ENCODE peak calls at places on chromosomes 11 and 22, in four cellular contexts. One of them, this sample, is unnamed.

GRCh38 chr11:105202844-105203548 is 63.4 kb upstream of the CARD18 start:
- DNase-seq in retina: no peak
- DNase-seq in transverse colon: peak
- DNase-seq in hepatocyte: peak
- DNase-seq in this sample: no peak

GRCh38 chr22:40323681-40324083 is 22.6 kb upstream of the ADSL start:
- DNase-seq in retina: no peak
- DNase-seq in transverse colon: no peak
- DNase-seq in hepatocyte: peak
- DNase-seq in this sample: no peak

GRCh38 chr22:48198489-48199459 is 1436.3 kb downstream of the TBC1D22A start:
- DNase-seq in retina: no peak
- DNase-seq in transverse colon: no peak
- DNase-seq in hepatocyte: no peak
- DNase-seq in this sample: peak

GRCh38 chr11:2711161-2711560 is 11.4 kb upstream of the KCNQ1OT1 start:
- DNase-seq in retina: no peak
- DNase-seq in transverse colon: no peak
- DNase-seq in hepatocyte: no peak
- DNase-seq in this sample: no peak

GRCh38 chr11:2893021-2893528 is 7.5 kb upstream of the CDKN1C start:
- DNase-seq in retina: no peak
- DNase-seq in transverse colon: no peak
- DNase-seq in hepatocyte: no peak
- DNase-seq in this sample: no peak

GRCh38 chr22:37675930-37676571 is 615 bp downstream of the LGALS1 start:
- DNase-seq in retina: no peak
- DNase-seq in transverse colon: peak
- DNase-seq in hepatocyte: no peak
- DNase-seq in this sample: no peak

GRCh38 chr11:37378989-37379388 is 781.0 kb upstream of the RAG2 start:
- DNase-seq in retina: no peak
- DNase-seq in transverse colon: no peak
- DNase-seq in hepatocyte: no peak
- DNase-seq in this sample: no peak

GRCh38 chr11:28526406-28526751 is 418.2 kb downstream of the METTL15 start:
- DNase-seq in retina: no peak
- DNase-seq in transverse colon: no peak
- DNase-seq in hepatocyte: no peak
- DNase-seq in this sample: no peak

GRCh38 chr11:34830035-34830434 is 86.1 kb downstream of the APIP start:
- DNase-seq in retina: no peak
- DNase-seq in transverse colon: no peak
- DNase-seq in hepatocyte: no peak
- DNase-seq in this sample: no peak

GRCh38 chr11:115939104-115939503 is 434.9 kb upstream of the CADM1 start:
- DNase-seq in retina: no peak
- DNase-seq in transverse colon: no peak
- DNase-seq in hepatocyte: no peak
- DNase-seq in this sample: no peak

GRCh38 chr11:2446590-2447252 is 1.9 kb downstream of the KCNQ1 start:
- DNase-seq in retina: no peak
- DNase-seq in transverse colon: no peak
- DNase-seq in hepatocyte: no peak
- DNase-seq in this sample: no peak

GRCh38 chr11:134734894-134735293 is 322.9 kb upstream of the B3GAT1 start:
- DNase-seq in retina: no peak
- DNase-seq in transverse colon: no peak
- DNase-seq in hepatocyte: no peak
- DNase-seq in this sample: no peak

GRCh38 chr11:117189191-117189940 is 9.8 kb upstream of the TAGLN start:
- DNase-seq in retina: no peak
- DNase-seq in transverse colon: peak
- DNase-seq in hepatocyte: no peak
- DNase-seq in this sample: no peak

GRCh38 chr11:100918551-100919500 is 210.8 kb downstream of the PGR start:
- DNase-seq in retina: no peak
- DNase-seq in transverse colon: peak
- DNase-seq in hepatocyte: no peak
- DNase-seq in this sample: no peak

GRCh38 chr11:46846510-46846830 is 390 bp upstream of the CKAP5 start:
- DNase-seq in retina: no peak
- DNase-seq in transverse colon: no peak
- DNase-seq in hepatocyte: no peak
- DNase-seq in this sample: no peak

GRCh38 chr11:15539645-15540044 is 424.9 kb downstream of the INSC start:
- DNase-seq in retina: no peak
- DNase-seq in transverse colon: no peak
- DNase-seq in hepatocyte: no peak
- DNase-seq in this sample: no peak

GRCh38 chr11:19740586-19740985 is 27.9 kb downstream of the NAV2 start:
- DNase-seq in retina: no peak
- DNase-seq in transverse colon: no peak
- DNase-seq in hepatocyte: no peak
- DNase-seq in this sample: no peak

GRCh38 chr11:119975561-119976152 is 162.3 kb downstream of the TRIM29 start:
- DNase-seq in retina: peak
- DNase-seq in transverse colon: no peak
- DNase-seq in hepatocyte: no peak
- DNase-seq in this sample: no peak

GRCh38 chr11:27158763-27159679 is 118.4 kb downstream of the BBOX1 start:
- DNase-seq in retina: peak
- DNase-seq in transverse colon: peak
- DNase-seq in hepatocyte: peak
- DNase-seq in this sample: no peak

GRCh38 chr22:36833073-36833472 is 16.2 kb upstream of the PVALB start:
- DNase-seq in retina: no peak
- DNase-seq in transverse colon: no peak
- DNase-seq in hepatocyte: no peak
- DNase-seq in this sample: no peak

GRCh38 chr11:119589011-119589410 is 140.0 kb downstream of the NECTIN1 start:
- DNase-seq in retina: no peak
- DNase-seq in transverse colon: no peak
- DNase-seq in hepatocyte: no peak
- DNase-seq in this sample: no peak

GRCh38 chr11:17563248-17563647 is 16.2 kb downstream of the OTOG start:
- DNase-seq in retina: no peak
- DNase-seq in transverse colon: no peak
- DNase-seq in hepatocyte: no peak
- DNase-seq in this sample: no peak

GRCh38 chr11:32090774-32091370 is at the start of gene RCN1:
- DNase-seq in retina: peak
- DNase-seq in transverse colon: peak
- DNase-seq in hepatocyte: peak
- DNase-seq in this sample: peak

GRCh38 chr11:108943853-108944252 is 279.0 kb downstream of the DDX10 start:
- DNase-seq in retina: no peak
- DNase-seq in transverse colon: no peak
- DNase-seq in hepatocyte: no peak
- DNase-seq in this sample: no peak

GRCh38 chr11:68506908-68507307 is 46.4 kb downstream of the PPP6R3 start:
- DNase-seq in retina: no peak
- DNase-seq in transverse colon: no peak
- DNase-seq in hepatocyte: no peak
- DNase-seq in this sample: no peak

GRCh38 chr22:40679964-40680818 is 907 bp downstream of the MCHR1 start:
- DNase-seq in retina: peak
- DNase-seq in transverse colon: no peak
- DNase-seq in hepatocyte: peak
- DNase-seq in this sample: no peak

GRCh38 chr11:31806186-31806943 is 4.8 kb downstream of the PAX6 start:
- DNase-seq in retina: peak
- DNase-seq in transverse colon: no peak
- DNase-seq in hepatocyte: no peak
- DNase-seq in this sample: peak

GRCh38 chr11:35804446-35805040 is 139.3 kb upstream of the LDLRAD3 start:
- DNase-seq in retina: no peak
- DNase-seq in transverse colon: no peak
- DNase-seq in hepatocyte: no peak
- DNase-seq in this sample: no peak

GRCh38 chr11:120622189-120622912 is 110.8 kb downstream of the GRIK4 start:
- DNase-seq in retina: no peak
- DNase-seq in transverse colon: no peak
- DNase-seq in hepatocyte: no peak
- DNase-seq in this sample: no peak

GRCh38 chr11:103648670-103649400 is 387.6 kb upstream of the DDI1 start:
- DNase-seq in retina: no peak
- DNase-seq in transverse colon: no peak
- DNase-seq in hepatocyte: no peak
- DNase-seq in this sample: no peak

GRCh38 chr22:44279059-44279340 is 33.8 kb downstream of the SHISAL1 start:
- DNase-seq in retina: no peak
- DNase-seq in transverse colon: no peak
- DNase-seq in hepatocyte: no peak
- DNase-seq in this sample: no peak

GRCh38 chr11:20661445-20661844 is 7.9 kb upstream of the NELL1 start:
- DNase-seq in retina: no peak
- DNase-seq in transverse colon: no peak
- DNase-seq in hepatocyte: no peak
- DNase-seq in this sample: no peak

GRCh38 chr11:108498046-108498815 is at the start of gene POGLUT3:
- DNase-seq in retina: peak
- DNase-seq in transverse colon: peak
- DNase-seq in hepatocyte: peak
- DNase-seq in this sample: peak

GRCh38 chr22:27844256-27844655 is 42.7 kb upstream of the MN1 start:
- DNase-seq in retina: no peak
- DNase-seq in transverse colon: no peak
- DNase-seq in hepatocyte: no peak
- DNase-seq in this sample: peak

GRCh38 chr11:84720706-84721402 is 906.3 kb downstream of the DLG2 start:
- DNase-seq in retina: peak
- DNase-seq in transverse colon: peak
- DNase-seq in hepatocyte: peak
- DNase-seq in this sample: peak

GRCh38 chr22:37084385-37084784 is 25.1 kb downstream of the TMPRSS6 start:
- DNase-seq in retina: no peak
- DNase-seq in transverse colon: no peak
- DNase-seq in hepatocyte: no peak
- DNase-seq in this sample: no peak

GRCh38 chr11:96191752-96192151 is 151.2 kb downstream of the MAML2 start:
- DNase-seq in retina: no peak
- DNase-seq in transverse colon: no peak
- DNase-seq in hepatocyte: no peak
- DNase-seq in this sample: no peak

GRCh38 chr11:12433571-12434061 is 56.2 kb downstream of the PARVA start:
- DNase-seq in retina: no peak
- DNase-seq in transverse colon: peak
- DNase-seq in hepatocyte: peak
- DNase-seq in this sample: no peak

GRCh38 chr11:77776455-77776854 is 44.1 kb downstream of the RSF1 start:
- DNase-seq in retina: no peak
- DNase-seq in transverse colon: no peak
- DNase-seq in hepatocyte: no peak
- DNase-seq in this sample: no peak